ENCODE peak calls at places on chromosomes 2 and 18, in nine cellular contexts. L, J, C, G, W, U, B, X and Y are unnamed samples.

GRCh38 chr2:9897331-9897737 is 54.1 kb downstream of the TAF1B start:
- DNase-seq in L (peak; percentile 64), J (peak; percentile 96), C (no peak), G (peak; percentile 96), W (peak; percentile 73), U (peak; percentile 79), B (peak; percentile 81), X (no peak), Y (no peak)

GRCh38 chr2:3459185-3460015 is 59.9 kb downstream of the ADI1 start:
- DNase-seq in L (peak; percentile 29), J (no peak), C (no peak), G (no peak), W (peak; percentile 57), U (no peak), B (no peak), X (no peak), Y (no peak)

GRCh38 chr18:9665311-9665710 is 42.8 kb upstream of the RAB31 start:
- DNase-seq in L (no peak), J (no peak), C (no peak), G (no peak), W (no peak), U (no peak), B (no peak), X (no peak), Y (no peak)

GRCh38 chr2:72612614-72613160 is 213.1 kb downstream of the EXOC6B start:
- DNase-seq in L (no peak), J (no peak), C (no peak), G (no peak), W (no peak), U (no peak), B (no peak), X (no peak), Y (no peak)

GRCh38 chr2:160862226-160862625 is 298.0 kb upstream of the TANK start:
- DNase-seq in L (no peak), J (no peak), C (no peak), G (no peak), W (no peak), U (no peak), B (no peak), X (no peak), Y (no peak)

GRCh38 chr2:9385841-9386240 is 37.5 kb downstream of the ITGB1BP1 start:
- DNase-seq in L (no peak), J (no peak), C (no peak), G (no peak), W (no peak), U (no peak), B (no peak), X (no peak), Y (no peak)

GRCh38 chr2:162029287-162029901 is 44.6 kb downstream of the DPP4 start:
- DNase-seq in L (peak; percentile 27), J (peak; percentile 37), C (no peak), G (peak; percentile 65), W (peak; percentile 42), U (peak; percentile 49), B (no peak), X (no peak), Y (no peak)

GRCh38 chr2:14427982-14428567 is 204.4 kb upstream of the LRATD1 start:
- DNase-seq in L (no peak), J (peak; percentile 53), C (no peak), G (peak; percentile 83), W (no peak), U (no peak), B (peak; percentile 43), X (no peak), Y (no peak)

GRCh38 chr2:204727368-204727767 is 182.1 kb downstream of the PARD3B start:
- DNase-seq in L (no peak), J (no peak), C (no peak), G (no peak), W (no peak), U (no peak), B (no peak), X (no peak), Y (no peak)

DNA sequence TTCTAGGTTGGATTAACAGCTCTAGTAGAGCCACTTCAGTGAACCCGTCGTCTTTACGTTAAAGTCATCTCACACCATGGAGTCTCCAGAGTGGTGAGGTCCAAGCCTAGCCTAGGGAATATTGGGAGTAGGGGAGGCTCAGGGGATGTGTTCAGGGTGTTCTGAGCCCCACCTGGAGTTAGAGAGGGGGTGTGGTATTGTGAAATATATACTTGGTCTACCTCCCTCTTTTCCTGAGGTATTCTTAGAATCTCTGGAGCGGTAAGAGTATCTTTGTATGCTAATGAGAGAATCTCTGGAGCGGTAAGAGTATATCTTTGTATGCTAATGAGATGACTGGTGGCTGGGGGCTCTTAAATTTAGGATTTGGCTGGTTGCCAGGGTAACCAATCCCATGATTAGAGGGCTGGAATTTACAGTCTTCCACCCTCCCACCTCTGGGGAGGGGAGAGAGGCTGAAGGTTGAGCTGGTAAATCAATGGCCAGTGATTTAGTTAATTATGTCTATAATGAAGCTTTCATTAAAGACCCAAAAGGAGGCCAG is 69.5 kb downstream of the INPP4A start:
- DNase-seq in L (no peak), J (no peak), C (no peak), G (no peak), W (no peak), U (no peak), B (no peak), X (no peak), Y (no peak)
- H3K27ac ChIP-seq in L (no peak overlapping the region), J (no peak overlapping the region), C (peak overlapping the region; percentile 65), G (no peak overlapping the region), W (no peak overlapping the region), U (no peak overlapping the region), B (no peak overlapping the region), X (peak overlapping the region; percentile 42), Y (no peak overlapping the region)

DNA sequence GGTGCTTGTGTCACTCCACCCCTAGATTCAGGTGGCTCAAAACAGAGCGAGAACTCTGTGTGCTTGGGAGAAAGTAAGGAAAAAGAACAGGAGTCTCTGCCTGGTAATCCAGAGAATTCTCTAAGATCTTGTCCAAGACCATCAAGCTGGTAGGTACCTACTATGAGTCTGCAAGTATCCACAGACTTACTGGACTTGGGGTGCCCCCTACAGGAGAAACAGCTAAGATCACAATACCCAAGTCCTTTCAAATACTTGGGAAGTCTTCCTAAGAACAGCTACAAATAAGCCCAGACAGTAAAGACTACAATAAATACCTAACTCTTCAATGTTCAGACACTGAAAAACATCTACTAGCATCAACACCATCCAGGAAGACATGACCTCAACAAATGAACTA is 1143.6 kb upstream of the ACVR2A start:
- DNase-seq in L (no peak), J (no peak), C (no peak), G (no peak), W (no peak), U (no peak), B (no peak), X (no peak), Y (no peak)
- TF ChIP-seq CTCF in L (no peak), J (no peak), C (peak; percentile 3), G (no peak), W (no peak), U (no peak), B (no peak), X (no peak), Y (no peak)

GRCh38 chr2:74849228-74849892 is 15.4 kb downstream of the HK2 start:
- DNase-seq in L (peak; percentile 75), J (peak; percentile 33), C (peak; percentile 89), G (no peak), W (no peak), U (peak; percentile 76), B (no peak), X (peak; percentile 35), Y (no peak)

GRCh38 chr2:74845217-74845751 is 11.4 kb downstream of the HK2 start:
- DNase-seq in L (peak; percentile 93), J (peak; percentile 94), C (no peak), G (peak; percentile 87), W (peak; percentile 86), U (peak; percentile 91), B (peak; percentile 61), X (no peak), Y (peak; percentile 89)

GRCh38 chr2:74845991-74846390 is 12.1 kb downstream of the HK2 start:
- DNase-seq in L (no peak), J (peak; percentile 47), C (no peak), G (peak; percentile 45), W (no peak), U (no peak), B (no peak), X (no peak), Y (no peak)

GRCh38 chr2:74846481-74846880 is 12.6 kb downstream of the HK2 start:
- DNase-seq in L (no peak), J (no peak), C (no peak), G (no peak), W (no peak), U (no peak), B (no peak), X (no peak), Y (no peak)

GRCh38 chr2:74847075-74847858 is 13.3 kb downstream of the HK2 start:
- DNase-seq in L (no peak), J (peak; percentile 26), C (no peak), G (no peak), W (no peak), U (no peak), B (no peak), X (no peak), Y (no peak)
- H3K27ac ChIP-seq in L (no peak overlapping the region), J (no peak overlapping the region), C (no peak overlapping the region), G (no peak overlapping the region), W (peak overlapping the region; percentile 86), U (no peak overlapping the region), B (peak overlapping the region; percentile 39), X (no peak overlapping the region), Y (no peak overlapping the region)

GRCh38 chr2:12170151-12170550 is 423.7 kb downstream of the LPIN1 start:
- DNase-seq in L (no peak), J (peak; percentile 38), C (no peak), G (no peak), W (no peak), U (no peak), B (no peak), X (no peak), Y (no peak)

GRCh38 chr2:12176621-12177020 is 430.2 kb downstream of the LPIN1 start:
- DNase-seq in L (no peak), J (no peak), C (no peak), G (no peak), W (no peak), U (no peak), B (no peak), X (no peak), Y (no peak)

GRCh38 chr2:12173943-12174340 is 427.5 kb downstream of the LPIN1 start:
- DNase-seq in L (no peak), J (no peak), C (no peak), G (no peak), W (no peak), U (no peak), B (no peak), X (no peak), Y (no peak)

GRCh38 chr2:12175323-12175722 is 428.9 kb downstream of the LPIN1 start:
- DNase-seq in L (no peak), J (no peak), C (no peak), G (no peak), W (no peak), U (no peak), B (no peak), X (no peak), Y (no peak)

DNA sequence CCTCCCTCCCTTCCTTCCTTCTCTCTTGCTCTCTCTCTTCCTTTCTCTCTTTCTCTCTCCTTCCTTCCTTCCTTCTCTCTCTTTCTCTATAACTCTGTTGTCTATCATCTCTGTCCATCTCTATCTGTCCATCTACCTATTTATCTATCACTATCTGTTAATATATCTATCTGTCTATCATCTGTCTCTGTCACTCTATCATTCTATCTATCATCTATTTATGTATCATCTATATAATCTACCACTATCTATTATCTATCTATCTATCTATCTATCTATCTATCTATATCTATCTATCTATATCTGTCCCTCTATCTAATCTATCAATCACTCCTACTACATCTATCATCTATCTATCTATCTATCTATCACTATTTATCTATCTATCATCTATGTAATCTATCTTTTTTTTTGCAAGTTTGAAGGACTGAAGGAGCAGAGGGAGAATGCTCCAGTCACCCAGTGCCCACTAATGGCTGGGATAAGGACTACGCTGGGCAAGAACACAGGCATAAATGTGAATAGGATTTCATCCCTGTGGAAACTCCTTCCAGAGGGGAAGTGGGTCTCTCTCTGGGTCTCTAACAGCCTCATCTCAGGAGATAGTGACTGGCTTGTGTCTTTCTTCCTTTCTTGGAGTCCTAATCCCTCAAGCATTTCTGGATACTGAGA is 427.0 kb downstream of the LPIN1 start:
- DNase-seq in L (no peak), J (peak; percentile 20), C (no peak), G (peak; percentile 54), W (no peak), U (no peak), B (no peak), X (no peak), Y (no peak)
- TF ChIP-seq CTCF in L (no peak), J (peak; percentile 54), C (no peak), G (peak; percentile 57), W (no peak), U (no peak), B (peak; percentile 50), X (no peak), Y (no peak)